ENCODE peak calls at places on chromosomes 11 and 22, in six cellular contexts. M, Y, U, R, S and J are unnamed samples. For H3K9me3, the result is how much of the 10 kb centered on the place peaks cover.

GRCh38 chr11:35162795-35163194 is 23.8 kb downstream of the CD44 start:
- DNase-seq in U (no peak), S (peak), M (no peak), R (peak), Y (no peak), J (no peak)

GRCh38 chr11:112355726-112356125 is 95.1 kb upstream of the PLET1 start:
- DNase-seq in U (peak), Y (no peak), R (peak), M (peak), S (peak), J (peak)

GRCh38 chr11:130156108-130157022 is 3.2 kb upstream of the ST14 start:
- DNase-seq in R (peak), U (peak), Y (no peak), M (no peak), S (peak), J (no peak)

GRCh38 chr11:28133146-28133545 is 25.0 kb downstream of the METTL15 start:
- DNase-seq in Y (no peak), U (no peak), M (no peak), R (no peak), S (peak), J (no peak)

GRCh38 chr11:9787981-9788521 is 124.2 kb downstream of the SWAP70 start:
- DNase-seq in U (no peak), M (no peak), R (no peak), Y (no peak), S (peak), J (no peak)

GRCh38 chr22:17475318-17476212 is 87.7 kb upstream of the SLC25A18 start:
- DNase-seq in U (no peak), S (no peak), Y (peak), R (no peak), M (no peak), J (peak)

GRCh38 chr11:67667490-67668190 is 6.8 kb downstream of the ALDH3B2 start:
- DNase-seq in U (no peak), S (no peak), M (no peak), R (no peak), Y (no peak), J (no peak)

GRCh38 chr22:48925450-48925849 is 902.2 kb downstream of the BRD1 start:
- DNase-seq in M (no peak), R (no peak), S (no peak), Y (no peak), U (no peak), J (no peak)

GRCh38 chr11:27004103-27004502 is 10.2 kb downstream of the FIBIN start:
- DNase-seq in Y (no peak), U (no peak), M (no peak), S (no peak), R (no peak), J (no peak)

GRCh38 chr11:97667057-97667456 is 1277.2 kb downstream of the JRKL start:
- DNase-seq in R (no peak), U (no peak), S (no peak), Y (no peak), M (no peak), J (no peak)
- H3K9me3 ChIP-seq in R (under half), U (under half), S (under half), Y (under half), M (under half), J (under half)

GRCh38 chr11:124327775-124328174 is 7.8 kb upstream of the OR8D2 start:
- DNase-seq in S (no peak), U (no peak), Y (no peak), R (no peak), M (no peak), J (no peak)

GRCh38 chr11:124329787-124330478 is 9.9 kb upstream of the OR8D2 start:
- DNase-seq in Y (no peak), U (no peak), M (no peak), R (peak), S (peak), J (no peak)

DNA sequence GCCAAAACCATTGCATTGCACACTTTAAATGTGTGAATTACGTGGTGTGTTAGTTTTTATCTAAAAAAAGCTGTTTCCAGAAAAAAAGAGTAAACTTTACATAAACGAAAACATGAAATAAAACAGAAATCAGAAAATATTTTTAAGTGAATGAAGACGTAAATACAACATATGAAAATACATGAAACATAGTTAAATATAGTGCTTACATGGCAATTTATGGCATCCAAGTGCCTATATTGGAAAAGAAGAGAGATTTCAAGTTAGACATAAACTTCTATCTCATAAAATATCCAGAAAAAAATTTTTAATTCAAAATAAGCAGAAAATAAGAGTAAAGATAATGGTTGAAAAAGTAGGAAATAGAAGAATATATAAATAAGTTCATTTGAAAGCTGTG is 11.9 kb upstream of the OR8D2 start:
- DNase-seq in M (no peak), U (no peak), Y (no peak), R (no peak), S (no peak), J (no peak)
- H3K9ac ChIP-seq in M (no peak), U (no peak), Y (no peak), R (no peak), S (no peak), J (no peak)

DNA sequence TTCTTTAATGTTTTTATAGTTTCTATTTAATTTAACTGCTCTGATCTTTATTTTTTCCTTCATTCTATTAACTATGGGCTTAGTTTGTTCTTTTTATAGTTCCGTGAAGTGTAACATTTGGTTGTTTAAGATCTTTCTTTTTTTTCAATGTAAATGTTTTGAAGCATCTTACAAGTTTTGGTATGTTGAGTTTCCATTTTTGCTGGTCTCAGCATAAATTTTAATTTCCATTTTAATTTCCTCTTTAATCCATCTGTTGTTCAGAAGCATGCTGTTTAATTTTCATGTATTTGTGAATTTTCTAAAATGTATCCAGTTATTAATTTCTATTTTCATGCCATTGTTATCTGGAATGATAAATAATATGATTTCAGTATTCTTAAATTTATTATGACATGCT is 17.0 kb upstream of the GLYATL2 start:
- DNase-seq in U (no peak), R (no peak), Y (no peak), S (no peak), M (no peak), J (no peak)
- H3K9me3 ChIP-seq in U (under half), R (under half), Y (under half), S (under half), M (under half), J (half or more)

GRCh38 chr22:45235101-45235777 is 5.5 kb downstream of the KIAA0930 start:
- DNase-seq in S (no peak), R (no peak), Y (no peak), U (no peak), M (no peak), J (no peak)

GRCh38 chr22:45239378-45240136 is 1.1 kb downstream of the KIAA0930 start:
- DNase-seq in M (no peak), S (peak), U (no peak), R (no peak), Y (no peak), J (no peak)

GRCh38 chr22:45235851-45236342 is 4.8 kb downstream of the KIAA0930 start:
- DNase-seq in U (no peak), M (no peak), Y (no peak), R (no peak), S (no peak), J (no peak)

GRCh38 chr22:45238431-45239377 is 2.0 kb downstream of the KIAA0930 start:
- DNase-seq in M (no peak), S (no peak), U (no peak), R (no peak), Y (no peak), J (no peak)

DNA sequence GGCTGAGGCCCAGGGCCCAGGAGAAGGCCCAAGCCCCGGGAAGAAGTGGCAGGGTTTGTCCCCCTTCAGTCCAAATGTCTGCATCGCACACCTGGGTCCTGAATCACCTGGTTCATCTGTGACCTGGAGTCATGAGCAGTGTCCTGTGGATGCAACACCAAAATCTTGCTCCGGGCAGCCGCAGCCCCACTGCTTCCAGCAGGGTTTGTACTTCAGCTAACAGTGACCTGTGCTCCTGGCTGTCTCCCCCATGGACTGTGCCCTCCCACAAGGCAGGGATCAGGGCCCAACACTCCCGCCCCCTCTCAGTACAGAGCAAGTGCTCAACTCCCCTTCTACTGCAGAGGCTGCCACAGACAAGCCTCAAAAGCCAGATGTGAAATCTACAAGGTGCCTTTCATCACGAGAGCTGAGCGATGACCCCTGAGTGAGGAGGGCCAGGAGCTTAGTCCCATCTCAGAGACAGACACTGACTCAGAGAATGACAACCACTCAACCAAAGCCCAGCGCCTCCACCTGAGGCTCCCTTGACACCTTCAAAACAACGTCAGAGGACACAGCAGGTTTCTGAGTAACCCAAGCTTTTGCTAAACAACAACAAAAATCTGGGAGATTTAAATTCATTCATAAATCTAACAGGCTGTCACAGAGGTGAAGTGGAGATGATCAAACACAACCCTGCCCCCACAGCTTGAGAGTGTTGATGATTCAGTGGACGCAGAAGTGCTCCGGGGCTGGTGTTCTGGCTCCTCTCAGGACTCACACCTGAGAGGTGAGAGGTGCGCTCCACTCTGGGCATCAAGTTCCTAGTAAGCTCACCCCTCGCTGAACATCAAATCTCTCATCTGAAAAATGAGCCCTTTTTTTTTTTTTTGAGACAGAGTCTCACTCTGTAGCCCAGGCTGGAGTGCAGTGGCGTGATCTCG is 3.4 kb downstream of the KIAA0930 start:
- DNase-seq in Y (no peak), M (no peak), U (no peak), S (no peak), R (no peak), J (no peak)
- H3K9ac ChIP-seq in Y (no peak), M (no peak), U (no peak), S (no peak), R (no peak), J (no peak)

DNA sequence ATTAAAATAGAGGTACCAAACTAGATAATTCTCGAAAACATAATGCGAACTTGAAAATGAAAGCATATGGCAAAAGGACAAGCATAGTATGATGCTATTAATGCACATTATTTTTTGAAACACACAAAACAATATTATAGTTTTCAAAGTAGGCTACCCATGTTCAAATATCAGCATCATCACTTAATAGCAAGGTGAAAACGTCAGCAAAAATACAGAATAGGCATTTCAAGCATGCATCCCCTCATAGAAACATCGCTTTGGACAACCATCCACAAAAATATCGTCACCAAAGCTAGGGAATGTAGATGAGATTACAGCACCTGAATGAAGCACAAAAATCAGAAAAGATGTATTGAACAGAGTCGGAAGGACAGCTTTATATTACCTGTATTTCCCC is 814.5 kb upstream of the LRRC4C start:
- DNase-seq in U (no peak), Y (no peak), R (no peak), S (no peak), M (no peak), J (no peak)
- H3K9me3 ChIP-seq in U (under half), Y (under half), R (under half), S (under half), M (under half), J (under half)